ENCODE peak calls at places on chromosomes 7 and 10, in ten cellular contexts. K, D, E, J, A, T, Z, B, L and F are unnamed samples.

GRCh38 chr7:22651534-22652243 is 75.3 kb upstream of the IL6 start:
- DNase-seq in A (no peak), D (peak; percentile 72), L (peak; percentile 18), J (no peak), Z (no peak), B (no peak), E (peak; percentile 87), T (no peak), K (peak; percentile 84), F (peak; percentile 90)

GRCh38 chr7:90313908-90314307 is 7.2 kb downstream of the FAM237B start:
- DNase-seq in A (no peak), K (no peak), E (no peak), J (no peak), B (no peak), T (no peak), D (no peak), Z (no peak), L (no peak), F (no peak)

GRCh38 chr10:16931919-16932318 is 114.7 kb upstream of the RSU1 start:
- DNase-seq in A (no peak), E (no peak), K (no peak), J (no peak), D (no peak), T (no peak), L (no peak), Z (no peak), B (no peak), F (no peak)

GRCh38 chr7:91230100-91230499 is 34.1 kb upstream of the FZD1 start:
- DNase-seq in A (no peak), T (no peak), J (no peak), D (no peak), B (no peak), L (no peak), Z (no peak), E (no peak), K (no peak), F (no peak)

GRCh38 chr10:104028146-104028545 is 57.5 kb downstream of the COL17A1 start:
- DNase-seq in Z (no peak), A (no peak), T (peak; percentile 61), D (peak; percentile 48), B (no peak), J (no peak), K (no peak), L (peak; percentile 59), E (peak; percentile 56), F (peak; percentile 49)

GRCh38 chr10:51700228-51700835 is 937 bp upstream of the CSTF2T start:
- DNase-seq in A (no peak), T (peak; percentile 19), D (peak; percentile 45), K (peak; percentile 14), J (no peak), L (no peak), B (peak; percentile 43), E (peak; percentile 76), Z (no peak), F (no peak)

GRCh38 chr10:93751832-93752231 is 5.9 kb upstream of the LGI1 start:
- DNase-seq in J (peak; percentile 4), K (peak; percentile 22), D (peak; percentile 40), Z (no peak), E (peak; percentile 18), B (no peak), L (peak; percentile 45), A (no peak), T (peak; percentile 70), F (peak; percentile 10)

GRCh38 chr7:98217623-98218582 is 6.7 kb downstream of the BHLHA15 start:
- DNase-seq in E (no peak), J (no peak), L (no peak), Z (peak; percentile 71), D (no peak), K (no peak), A (no peak), T (peak; percentile 75), B (no peak), F (no peak)

GRCh38 chr10:104109908-104110662 is 11.9 kb upstream of the SFR1 start:
- DNase-seq in K (peak; percentile 71), A (no peak), J (no peak), Z (no peak), E (peak; percentile 75), T (no peak), D (peak; percentile 81), L (peak; percentile 92), B (no peak), F (peak; percentile 94)

GRCh38 chr7:158682456-158682855 is 22.1 kb downstream of the NCAPG2 start:
- DNase-seq in E (no peak), T (no peak), J (no peak), D (no peak), Z (no peak), A (no peak), K (no peak), L (no peak), B (no peak), F (peak; percentile 33)

GRCh38 chr10:98858525-98858924 is 377.1 kb downstream of the HPSE2 start:
- DNase-seq in L (peak; percentile 9), E (no peak), Z (no peak), J (no peak), B (no peak), A (no peak), D (peak; percentile 2), T (peak; percentile 7), K (no peak), F (peak; percentile 7)

GRCh38 chr7:116210345-116211005 is at the start of gene TES:
- DNase-seq in A (peak; percentile 64), K (peak; percentile 58), B (peak; percentile 63), T (peak; percentile 83), Z (peak; percentile 92), E (peak; percentile 66), L (peak; percentile 83), J (peak; percentile 71), D (peak; percentile 75), F (no peak)

GRCh38 chr7:85115006-85115405 is 71.8 kb downstream of the SEMA3D start:
- DNase-seq in E (no peak), A (no peak), L (no peak), K (no peak), T (no peak), Z (no peak), B (no peak), D (no peak), J (no peak), F (no peak)

GRCh38 chr7:42097756-42098155 is 139.3 kb downstream of the GLI3 start:
- DNase-seq in Z (no peak), E (peak; percentile 86), D (peak; percentile 80), J (no peak), A (no peak), B (no peak), L (peak; percentile 11), K (peak; percentile 68), T (no peak), F (peak; percentile 96)

DNA sequence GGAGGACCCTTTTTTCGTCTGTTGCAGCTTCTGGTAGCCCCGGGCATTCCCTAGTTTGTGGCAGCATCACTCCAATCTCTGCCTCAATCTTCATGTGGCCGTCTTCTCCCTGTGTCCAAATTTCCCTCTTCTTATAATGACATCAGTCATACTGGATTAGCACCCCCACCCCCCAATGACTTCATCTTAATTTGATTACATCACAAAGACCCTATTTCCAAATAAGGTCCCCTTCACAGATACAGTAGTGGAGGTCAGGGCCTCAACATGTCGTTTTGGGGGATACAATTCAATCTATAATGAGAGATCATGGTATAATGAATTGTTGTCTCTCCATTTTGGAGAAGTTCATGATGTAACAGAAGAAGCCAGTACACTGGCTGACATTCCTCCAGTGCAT is 28.1 kb upstream of the EZH2 start:
- DNase-seq in D (no peak), K (no peak), J (no peak), E (no peak), T (no peak), B (no peak), L (no peak), A (no peak), Z (no peak), F (no peak)
- H3K4me3 ChIP-seq in D (no peak overlapping the region), K (no peak overlapping the region), J (no peak overlapping the region), E (no peak overlapping the region), T (no peak overlapping the region), B (no peak overlapping the region), L (no peak overlapping the region), A (no peak overlapping the region), Z (no peak overlapping the region), F (no peak overlapping the region)

GRCh38 chr10:4671451-4672145 is 154.4 kb upstream of the AKR1E2 start:
- DNase-seq in D (no peak), T (no peak), E (no peak), K (peak; percentile 84), B (no peak), L (peak; percentile 64), A (no peak), Z (no peak), J (no peak), F (peak; percentile 50)
- H3K4me3 ChIP-seq in D (no peak overlapping the region), T (no peak overlapping the region), E (no peak overlapping the region), K (no peak overlapping the region), B (no peak overlapping the region), L (peak overlapping the region; percentile 20), A (no peak overlapping the region), Z (no peak overlapping the region), J (no peak overlapping the region), F (no peak overlapping the region)

DNA sequence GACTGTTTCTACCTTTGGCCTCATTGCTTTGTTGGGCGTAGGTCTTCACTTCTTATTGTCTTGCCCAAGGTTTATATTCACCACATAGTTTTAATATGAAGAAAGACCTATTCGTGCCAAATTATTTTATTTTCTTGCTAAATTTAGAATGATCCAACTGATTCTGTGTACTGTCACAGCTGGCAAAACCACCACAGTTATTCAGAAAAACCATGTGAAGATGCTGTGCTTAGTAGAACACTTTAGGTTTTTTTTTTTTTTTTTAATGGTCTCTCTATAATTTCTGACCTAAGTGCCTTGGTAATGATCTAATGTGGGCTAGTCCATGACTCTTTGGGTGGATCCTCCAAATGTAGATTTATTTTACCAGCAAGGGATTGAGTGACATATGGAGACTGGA is 243.7 kb downstream of the DYNC1I1 start:
- DNase-seq in D (no peak), T (no peak), K (no peak), B (no peak), A (no peak), Z (no peak), E (no peak), J (no peak), L (no peak), F (no peak)
- H3K4me3 ChIP-seq in D (no peak overlapping the region), T (no peak overlapping the region), K (no peak overlapping the region), B (no peak overlapping the region), A (no peak overlapping the region), Z (no peak overlapping the region), E (no peak overlapping the region), J (no peak overlapping the region), L (no peak overlapping the region), F (no peak overlapping the region)

GRCh38 chr7:10803720-10804119 is 170.0 kb upstream of the PHF14 start:
- DNase-seq in D (no peak), L (no peak), B (no peak), A (no peak), K (no peak), T (no peak), J (no peak), Z (peak; percentile 23), E (no peak), F (no peak)

GRCh38 chr7:10802011-10802410 is 171.7 kb upstream of the PHF14 start:
- DNase-seq in T (no peak), L (no peak), E (no peak), Z (no peak), D (no peak), J (no peak), K (no peak), A (no peak), B (no peak), F (no peak)

GRCh38 chr7:10798044-10798443 is 175.6 kb upstream of the PHF14 start:
- DNase-seq in T (no peak), A (no peak), L (no peak), E (no peak), D (no peak), B (no peak), K (no peak), J (no peak), Z (no peak), F (no peak)

GRCh38 chr7:10799475-10799874 is 174.2 kb upstream of the PHF14 start:
- DNase-seq in E (no peak), Z (no peak), J (no peak), K (no peak), T (no peak), D (no peak), B (no peak), A (no peak), L (no peak), F (no peak)

GRCh38 chr7:10802526-10802925 is 171.1 kb upstream of the PHF14 start:
- DNase-seq in D (peak; percentile 34), E (peak; percentile 38), K (peak; percentile 85), Z (no peak), L (no peak), T (no peak), B (no peak), A (no peak), J (no peak), F (peak; percentile 92)
- H3K4me3 ChIP-seq in D (no peak overlapping the region), E (no peak overlapping the region), K (no peak overlapping the region), Z (no peak overlapping the region), L (no peak overlapping the region), T (no peak overlapping the region), B (no peak overlapping the region), A (no peak overlapping the region), J (no peak overlapping the region), F (no peak overlapping the region)